ENCODE peak calls at places on chromosome 6, in ten cellular contexts. A, R, D, Y, I, F, S, X, Q and U are unnamed samples.

GRCh38 chr6:53417141-53417540 is 68.4 kb upstream of the ELOVL5 start:
- DNase-seq in I (no peak), D (no peak), X (no peak), R (no peak), S (no peak), A (no peak), Q (no peak), Y (no peak), F (no peak), U (no peak)

GRCh38 chr6:11368264-11368663 is 135.8 kb upstream of the NEDD9 start:
- DNase-seq in Y (no peak), D (no peak), S (no peak), R (no peak), X (no peak), I (no peak), F (no peak), A (no peak), Q (no peak), U (no peak)

GRCh38 chr6:31711233-31711632 is 3.9 kb upstream of the LY6G6D start:
- DNase-seq in F (no peak), Y (no peak), A (no peak), R (no peak), X (no peak), I (no peak), S (no peak), Q (no peak), D (no peak), U (no peak)

GRCh38 chr6:123393333-123393732 is 243.4 kb downstream of the TRDN start:
- DNase-seq in A (no peak), I (peak; percentile 5), D (no peak), Y (no peak), Q (no peak), S (no peak), F (no peak), R (peak; percentile 12), X (no peak), U (no peak)

GRCh38 chr6:139429559-139430150 is 55.2 kb upstream of the CITED2 start:
- DNase-seq in R (no peak), D (no peak), I (no peak), Y (no peak), Q (no peak), F (no peak), S (no peak), X (peak; percentile 38), A (no peak), U (no peak)

GRCh38 chr6:20960067-20960466 is 425.8 kb downstream of the CDKAL1 start:
- DNase-seq in F (no peak), R (no peak), D (no peak), Y (no peak), I (no peak), S (no peak), X (no peak), A (no peak), Q (no peak), U (no peak)

GRCh38 chr6:14747881-14748520 is 497.9 kb upstream of the JARID2 start:
- DNase-seq in A (no peak), R (peak; percentile 43), F (no peak), D (no peak), I (no peak), Y (peak; percentile 57), X (no peak), Q (no peak), S (no peak), U (no peak)

GRCh38 chr6:42322676-42323075 is 105.0 kb upstream of the MRPS10 start:
- DNase-seq in S (no peak), Y (no peak), X (no peak), A (no peak), Q (no peak), R (no peak), I (no peak), F (no peak), D (no peak), U (no peak)

GRCh38 chr6:89612121-89612520 is 26.4 kb downstream of the LYRM2 start:
- DNase-seq in Y (no peak), I (no peak), F (no peak), Q (no peak), X (no peak), D (no peak), R (no peak), S (no peak), A (no peak), U (no peak)

GRCh38 chr6:35299674-35300073 is 2.1 kb downstream of the DEF6 start:
- DNase-seq in A (no peak), Y (no peak), I (no peak), R (no peak), X (no peak), D (no peak), S (no peak), F (no peak), Q (no peak), U (peak; percentile 69)

GRCh38 chr6:163170294-163170883 is 244.1 kb upstream of the QKI start:
- DNase-seq in Q (no peak), S (no peak), F (no peak), X (no peak), A (no peak), Y (no peak), I (peak; percentile 36), R (no peak), D (no peak), U (no peak)

GRCh38 chr6:34888441-34888820 is 589 bp upstream of the TAF11 start:
- DNase-seq in X (no peak), R (no peak), Y (no peak), F (no peak), Q (no peak), I (no peak), S (no peak), D (no peak), A (no peak), U (no peak)

GRCh38 chr6:157221817-157222175 is 101.5 kb downstream of the TMEM242 start:
- DNase-seq in Y (no peak), Q (no peak), I (no peak), S (no peak), F (no peak), D (no peak), X (no peak), A (no peak), R (no peak), U (no peak)

GRCh38 chr6:151649835-151650234 is 156.0 kb downstream of the CCDC170 start:
- DNase-seq in S (no peak), X (no peak), Y (no peak), F (no peak), D (no peak), R (no peak), A (no peak), Q (no peak), I (no peak), U (no peak)

GRCh38 chr6:151652338-151652737 is 155.1 kb upstream of the ESR1 start:
- DNase-seq in Q (peak; percentile 59), X (no peak), S (no peak), Y (no peak), I (no peak), F (no peak), R (no peak), D (no peak), A (no peak), U (no peak)

GRCh38 chr6:151651639-151652038 is 155.8 kb upstream of the ESR1 start:
- DNase-seq in D (no peak), R (no peak), A (no peak), Y (no peak), I (no peak), F (no peak), X (no peak), S (no peak), Q (no peak), U (no peak)

DNA sequence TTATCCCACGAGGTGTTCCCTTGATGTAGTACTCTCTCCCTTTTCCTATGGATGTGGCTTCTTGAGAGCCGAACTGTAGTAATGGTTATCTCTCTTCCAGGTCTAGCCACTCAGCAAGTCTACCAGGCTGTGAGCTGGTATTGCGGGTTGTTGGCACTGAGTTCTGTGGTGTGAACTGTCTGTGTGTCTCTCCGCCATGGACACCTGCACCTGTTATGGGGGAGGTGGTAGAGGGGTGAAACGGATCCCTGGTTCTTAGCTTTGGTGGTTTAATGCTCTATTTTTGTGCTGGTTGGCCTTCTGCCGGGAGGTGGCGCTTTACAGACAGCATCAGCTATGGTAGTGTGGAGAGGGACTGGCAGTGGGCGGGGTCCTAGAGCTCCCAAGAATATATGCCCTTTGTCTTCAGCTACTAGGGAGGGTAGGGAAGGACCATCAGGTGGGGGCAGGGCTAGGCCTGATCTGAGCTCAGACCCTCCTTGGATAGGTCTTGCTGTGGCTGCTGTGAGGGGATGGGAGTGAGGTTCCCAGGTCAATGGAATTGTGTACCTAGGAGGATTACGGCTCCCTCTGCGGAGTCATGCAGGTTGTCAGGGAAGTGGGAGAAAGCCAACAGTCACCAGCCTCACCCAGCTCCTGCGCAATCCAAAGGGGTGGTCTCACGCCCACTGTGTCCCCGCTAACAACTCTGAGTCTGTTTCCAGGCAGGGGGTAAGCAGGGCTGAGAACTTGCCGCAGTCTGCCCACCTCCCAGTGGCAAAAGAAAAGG is 154.2 kb downstream of the CCDC170 start:
- DNase-seq in F (no peak), Y (no peak), D (no peak), X (peak; percentile 46), I (peak; percentile 24), A (no peak), S (no peak), R (no peak), Q (no peak), U (no peak)
- TF ChIP-seq CTCF in F (no peak), Y (no peak), D (no peak), X (peak; percentile 16), I (peak; percentile 24), A (no peak), S (peak; percentile 43), R (no peak), Q (no peak), U (no peak)

GRCh38 chr6:88141641-88142298 is 24.4 kb downstream of the CNR1 start:
- DNase-seq in A (no peak), X (no peak), Q (no peak), D (no peak), F (no peak), Y (no peak), R (no peak), S (no peak), I (no peak), U (no peak)
- TF ChIP-seq CTCF in A (no peak), X (no peak), Q (no peak), D (no peak), F (no peak), Y (no peak), R (no peak), S (no peak), I (no peak), U (no peak)

GRCh38 chr6:125439512-125439911 is 137.7 kb upstream of the HDDC2 start:
- DNase-seq in F (no peak), Q (no peak), Y (no peak), D (no peak), A (no peak), X (no peak), S (no peak), R (no peak), I (no peak), U (no peak)

GRCh38 chr6:125445054-125445453 is 143.3 kb upstream of the HDDC2 start:
- DNase-seq in R (no peak), Q (no peak), D (no peak), F (peak; percentile 27), X (no peak), A (no peak), S (no peak), Y (no peak), I (no peak), U (no peak)

GRCh38 chr6:125444234-125444949 is 142.6 kb upstream of the HDDC2 start:
- DNase-seq in R (peak; percentile 2), A (no peak), S (no peak), D (no peak), Q (peak; percentile 75), X (no peak), I (no peak), F (peak; percentile 69), Y (no peak), U (no peak)
- TF ChIP-seq CTCF in R (no peak), A (no peak), S (no peak), D (no peak), Q (no peak), X (no peak), I (no peak), F (no peak), Y (no peak), U (no peak)

GRCh38 chr6:166462461-166463135 is 79.9 kb upstream of the MPC1 start:
- DNase-seq in X (no peak), I (no peak), A (no peak), Q (no peak), R (no peak), S (no peak), D (no peak), Y (no peak), F (no peak), U (no peak)
- TF ChIP-seq CTCF in X (no peak), I (no peak), A (no peak), Q (no peak), R (no peak), S (no peak), D (no peak), Y (no peak), F (no peak), U (no peak)